ENCODE peak calls at places on chromosomes 16 and 17, in five cellular contexts. S is transverse colon; L is CD4-positive, CD25-positive, alpha-beta regulatory T cell; D is CD8-positive, alpha-beta T cell; U is uterus. C is an unnamed sample.

GRCh38 chr17:42337442-42337841 is 49.1 kb downstream of the STAT5A start:
- DNase-seq in S (peak), D (peak), L (no peak), U (no peak), C (no peak)

GRCh38 chr16:70269471-70269870 is 17.7 kb upstream of the EXOSC6 start:
- DNase-seq in D (no peak), U (no peak), S (no peak), L (no peak), C (no peak)

GRCh38 chr16:23504453-23505179 is 5.7 kb downstream of the GGA2 start:
- DNase-seq in L (peak), S (peak), U (peak), D (peak), C (no peak)

GRCh38 chr16:67445441-67445912 is 14.6 kb downstream of the HSD11B2 start:
- DNase-seq in D (no peak), U (peak), L (no peak), S (peak), C (no peak)

GRCh38 chr17:77312786-77313599 is 172.2 kb downstream of the SEC14L1 start:
- DNase-seq in L (no peak), U (peak), S (peak), D (no peak), C (no peak)

GRCh38 chr17:28612936-28613872 is 781 bp downstream of the RSKR start:
- DNase-seq in U (no peak), L (peak), S (peak), D (peak), C (no peak)

GRCh38 chr16:69100046-69100765 is 5.2 kb upstream of the HAS3 start:
- DNase-seq in U (no peak), S (no peak), L (no peak), D (no peak), C (no peak)

GRCh38 chr16:27254262-27254811 is 14.2 kb downstream of the NSMCE1 start:
- DNase-seq in S (no peak), D (no peak), L (no peak), U (no peak), C (no peak)

GRCh38 chr16:66641387-66641786 is 36.9 kb downstream of the CMTM3 start:
- DNase-seq in D (no peak), S (no peak), L (no peak), U (no peak), C (no peak)

GRCh38 chr16:53773881-53774280 is 69.9 kb downstream of the FTO start:
- DNase-seq in S (no peak), U (no peak), D (no peak), L (no peak), C (no peak)

GRCh38 chr17:27653572-27653971 is 22.6 kb downstream of the LGALS9 start:
- DNase-seq in D (no peak), S (no peak), U (no peak), L (no peak), C (no peak)

GRCh38 chr17:21089145-21089544 is 37.6 kb upstream of the DHRS7B start:
- DNase-seq in U (no peak), D (no peak), L (no peak), S (no peak), C (no peak)

GRCh38 chr17:76532072-76532651 is 5.3 kb downstream of the CYGB start:
- DNase-seq in S (no peak), U (no peak), L (no peak), D (no peak), C (no peak)

GRCh38 chr17:37081287-37081686 is 132.5 kb downstream of the AATF start:
- DNase-seq in U (no peak), S (no peak), L (no peak), D (no peak), C (no peak)

GRCh38 chr16:66890796-66891195 is 10.5 kb downstream of the PDP2 start:
- DNase-seq in S (no peak), D (no peak), U (no peak), L (no peak), C (no peak)

GRCh38 chr17:50166518-50167181 is 845 bp downstream of the SGCA start:
- DNase-seq in S (no peak), U (no peak), D (no peak), L (no peak), C (no peak)

GRCh38 chr16:78987676-78988075 is 612.9 kb downstream of the MAF start:
- DNase-seq in S (no peak), D (no peak), L (no peak), U (no peak), C (no peak)

GRCh38 chr17:72850410-72850809 is 242.1 kb downstream of the SLC39A11 start:
- DNase-seq in L (no peak), D (no peak), U (no peak), S (no peak), C (no peak)

GRCh38 chr16:22977294-22977697 is 163.3 kb downstream of the HS3ST2 start:
- DNase-seq in S (no peak), D (no peak), L (no peak), U (no peak), C (no peak)

GRCh38 chr16:30350134-30350871 is 4.8 kb downstream of the CD2BP2 start:
- DNase-seq in U (no peak), S (peak), L (no peak), D (no peak), C (no peak)

GRCh38 chr16:57814896-57815295 is 12.6 kb upstream of the KIFC3 start:
- DNase-seq in D (no peak), S (no peak), L (no peak), U (no peak), C (no peak)

GRCh38 chr17:74337834-74338500 is 11.9 kb downstream of the KIF19 start:
- DNase-seq in S (no peak), L (no peak), U (no peak), D (no peak), C (no peak)

GRCh38 chr17:39096435-39097158 is 54.8 kb downstream of the PLXDC1 start:
- DNase-seq in S (peak), D (peak), U (no peak), L (peak), C (no peak)

GRCh38 chr17:16461606-16461866 is 30.5 kb downstream of the LRRC75A start:
- DNase-seq in D (no peak), L (no peak), S (no peak), U (no peak), C (no peak)

GRCh38 chr17:66372182-66372581 is 69.8 kb downstream of the PRKCA start:
- DNase-seq in D (no peak), S (no peak), U (no peak), L (no peak), C (no peak)

GRCh38 chr16:49858200-49859129 is 2.6 kb upstream of the ZNF423 start:
- DNase-seq in L (no peak), U (peak), S (peak), D (peak), C (no peak)

GRCh38 chr16:54136276-54136625 is 150.3 kb downstream of the IRX3 start:
- DNase-seq in U (no peak), D (no peak), L (no peak), S (no peak), C (no peak)

GRCh38 chr16:15983898-15984297 is 34.5 kb downstream of the ABCC1 start:
- DNase-seq in U (no peak), S (no peak), L (no peak), D (no peak), C (no peak)

GRCh38 chr17:71828182-71828596 is 292.6 kb upstream of the SOX9 start:
- DNase-seq in S (no peak), L (no peak), D (no peak), U (no peak), C (no peak)

GRCh38 chr16:50067290-50067853 is 1.6 kb downstream of the HEATR3 start:
- DNase-seq in L (peak), S (no peak), U (no peak), D (peak), C (no peak)

GRCh38 chr17:30236297-30236624 is 764 bp upstream of the SLC6A4 start:
- DNase-seq in U (no peak), S (no peak), D (no peak), L (no peak), C (no peak)

GRCh38 chr17:64130559-64131001 is 636 bp upstream of the ERN1 start:
- DNase-seq in D (no peak), S (peak), L (peak), U (peak), C (no peak)

GRCh38 chr16:84239910-84240309 is at the start of gene KCNG4:
- DNase-seq in L (no peak), S (no peak), U (no peak), D (no peak), C (no peak)

GRCh38 chr16:73549960-73550359 is 502.0 kb upstream of the ZFHX3 start:
- DNase-seq in D (no peak), S (no peak), U (no peak), L (no peak), C (no peak)

GRCh38 chr16:74463888-74464287 is 42.6 kb upstream of the CLEC18B start:
- DNase-seq in U (no peak), D (no peak), S (no peak), L (no peak), C (no peak)

DNA sequence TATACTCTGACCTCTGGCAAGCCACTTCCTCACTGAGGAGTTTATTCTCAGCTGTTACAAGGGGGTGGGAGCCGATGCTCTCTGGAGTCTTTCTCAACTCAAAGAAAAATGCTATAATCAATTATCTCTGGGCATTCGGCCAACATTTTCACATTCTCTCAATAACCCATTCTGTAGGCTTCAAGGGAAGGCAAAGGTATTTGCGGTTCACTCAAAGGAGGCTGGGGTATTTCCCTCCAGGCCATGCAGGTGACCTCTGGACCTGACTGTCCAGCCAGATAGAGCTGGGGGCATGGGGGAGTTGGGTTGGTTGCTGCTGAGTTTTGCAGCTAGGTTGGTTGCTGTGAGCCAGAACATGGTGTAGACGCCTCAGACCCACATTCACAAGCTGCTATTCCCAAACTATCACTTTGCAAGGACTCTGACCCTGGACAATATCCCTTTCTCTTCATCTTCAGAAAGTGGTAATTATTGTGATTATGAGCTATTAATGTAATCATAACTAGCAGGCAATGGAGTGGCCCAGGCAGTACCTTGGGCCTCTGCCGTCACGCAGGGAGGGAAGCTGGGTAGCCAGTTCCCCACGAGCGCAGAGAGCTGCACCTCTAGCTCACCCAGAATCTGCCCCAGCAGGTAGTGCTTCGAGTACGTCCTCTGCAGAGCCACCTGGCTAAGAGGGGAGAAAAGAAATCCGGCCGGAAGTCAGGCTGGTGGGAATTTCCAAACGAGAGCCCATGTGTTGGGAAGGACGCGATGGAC is 42.1 kb downstream of the AIPL1 start:
- DNase-seq in U (no peak), S (no peak), D (no peak), L (no peak), C (no peak)
- H3K27ac ChIP-seq in U (no peak), S (no peak), D (no peak), L (no peak), C (no peak)

DNA sequence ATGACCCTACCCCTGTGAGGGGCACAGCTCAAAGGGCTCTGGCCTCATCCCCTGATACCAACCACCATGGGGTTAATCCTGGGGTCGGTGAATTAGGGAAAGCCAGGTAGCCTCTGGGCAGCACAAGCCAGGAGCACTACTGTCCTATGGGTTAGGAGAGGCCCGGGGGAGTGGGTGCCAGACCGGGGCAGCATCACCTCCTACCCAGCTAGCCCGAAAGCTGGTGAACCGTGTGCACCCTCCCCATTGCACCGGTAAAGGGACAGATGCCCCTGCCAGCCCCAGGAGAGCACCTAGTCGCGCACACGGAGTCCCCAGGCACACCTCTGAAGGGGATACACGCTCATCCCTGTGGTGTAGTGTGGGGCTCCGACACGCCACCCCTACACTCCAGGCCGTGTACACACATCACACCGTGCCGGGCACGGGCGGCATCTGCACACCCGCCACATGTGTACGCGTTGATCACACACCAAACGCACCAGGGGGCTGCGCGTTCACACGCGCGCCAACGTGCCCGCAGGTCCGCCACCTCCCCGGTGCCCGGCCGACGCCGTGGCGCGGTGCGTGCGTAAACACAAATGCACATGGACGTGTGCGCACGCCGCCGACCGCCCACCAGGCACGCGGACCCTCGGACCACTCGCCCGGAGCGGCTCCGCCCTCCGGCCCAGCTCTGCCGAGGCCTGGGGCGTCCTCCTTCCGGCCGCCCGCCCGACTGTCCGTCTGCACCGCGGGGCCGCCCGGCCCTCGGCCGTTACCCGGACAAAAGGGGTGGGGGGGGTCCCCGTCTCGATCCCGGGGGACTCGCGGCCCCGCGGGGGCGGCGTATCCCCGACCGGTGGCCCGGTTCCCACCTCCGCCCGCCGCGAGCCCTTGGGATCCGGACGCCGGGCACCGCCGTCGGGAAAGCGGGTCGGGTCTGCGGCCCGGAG is 785 bp downstream of the UBALD1 start:
- DNase-seq in U (no peak), D (peak), L (no peak), S (peak), C (no peak)
- H3K27ac ChIP-seq in U (peak), D (peak), L (no peak), S (peak), C (peak)

GRCh38 chr17:82873521-82873920 is 33.7 kb upstream of the ZNF750 start:
- DNase-seq in U (no peak), D (no peak), L (no peak), S (no peak), C (no peak)
- H3K27ac ChIP-seq in U (no peak), D (no peak), L (no peak), S (no peak), C (peak)

GRCh38 chr17:48150107-48150463 is 42.5 kb downstream of the SNX11 start:
- DNase-seq in S (no peak), U (no peak), D (no peak), L (no peak), C (no peak)
- H3K27ac ChIP-seq in S (no peak), U (no peak), D (no peak), L (no peak), C (no peak)

DNA sequence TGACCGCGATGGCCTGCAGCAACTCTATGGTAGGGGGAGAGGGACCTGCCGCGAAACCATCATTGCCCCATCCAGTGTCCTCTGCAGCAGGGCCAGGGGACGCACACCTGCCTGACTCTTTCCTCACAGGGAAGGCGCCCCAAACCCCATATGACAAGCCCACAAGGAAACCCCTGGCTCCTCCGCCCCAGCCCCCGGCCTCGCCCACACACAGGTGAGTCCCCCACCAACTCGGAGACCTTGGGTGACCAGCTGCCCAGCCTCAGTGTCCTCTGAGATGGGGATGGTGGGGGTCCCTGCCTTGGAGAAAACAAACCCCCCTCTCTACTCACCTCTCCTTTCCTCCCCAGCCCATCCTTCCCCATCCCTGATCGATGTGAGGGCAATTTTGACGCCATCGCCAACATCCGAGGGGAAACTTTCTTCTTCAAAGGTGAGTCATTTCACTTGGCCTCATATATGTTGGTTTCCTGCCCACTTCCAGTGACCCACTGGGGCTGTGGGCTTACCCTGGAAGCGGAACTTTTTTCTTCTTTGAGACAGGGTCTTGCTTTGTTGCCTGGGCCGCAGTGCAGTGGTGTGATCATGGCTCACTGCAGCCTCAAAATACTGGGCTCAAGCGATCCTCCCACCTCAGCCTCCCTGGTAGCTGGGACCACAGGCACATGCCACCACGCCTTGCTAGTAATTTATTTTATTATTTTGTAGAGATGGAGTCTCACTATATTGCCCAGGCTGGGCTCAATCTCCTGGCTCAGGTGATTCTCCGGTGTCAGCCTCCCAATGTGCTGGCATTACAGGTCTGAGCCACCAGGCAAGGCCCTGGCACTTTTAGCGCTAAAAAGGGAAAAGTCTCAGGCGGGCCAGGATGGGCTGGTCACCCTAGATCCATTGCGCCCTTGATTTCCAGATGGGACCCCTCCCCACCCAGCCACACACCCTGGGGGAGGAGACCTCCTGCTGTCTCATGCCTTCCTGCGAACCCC is 8.0 kb upstream of the IL32 start:
- DNase-seq in U (no peak), D (peak), L (no peak), S (no peak), C (no peak)
- H3K27ac ChIP-seq in U (no peak), D (no peak), L (peak), S (peak), C (no peak)

C was measured in esophagus squamous epithelium.